ENCODE peak calls at places on chromosomes 11 and 22, in four cellular contexts. R is body of pancreas, L is HCT116, A is HepG2. B is an unnamed sample.

GRCh38 chr11:21771097-21771496 is 421.8 kb upstream of the ANO5 start:
- ATAC-seq in A (no peak), R (no peak), L (no peak), B (no peak)

GRCh38 chr11:3994030-3994640 is 100.5 kb upstream of the RRM1 start:
- ATAC-seq in A (no peak), L (no peak), R (no peak), B (no peak)

GRCh38 chr11:103007521-103007920 is 52.0 kb upstream of the MMP13 start:
- ATAC-seq in A (no peak), R (no peak), L (no peak), B (no peak)

GRCh38 chr11:102767800-102768199 is 12.6 kb downstream of the MMP10 start:
- ATAC-seq in A (no peak), R (no peak), L (no peak), B (no peak)

GRCh38 chr11:61480936-61481335 is 27.6 kb upstream of the LRRC10B start:
- ATAC-seq in L (no peak), R (no peak), A (peak), B (no peak)

GRCh38 chr11:45025716-45026492 is 75.2 kb upstream of the TP53I11 start:
- ATAC-seq in L (no peak), R (peak), A (peak), B (peak)

GRCh38 chr11:412641-413119 is 2.1 kb downstream of the SIGIRR start:
- ATAC-seq in R (no peak), A (no peak), L (no peak), B (no peak)

GRCh38 chr22:46147471-46148267 is 2.7 kb upstream of the PPARA start:
- ATAC-seq in A (peak), L (no peak), R (no peak), B (no peak)

GRCh38 chr22:29275819-29276565 is 7.9 kb downstream of the EWSR1 start:
- ATAC-seq in A (peak), L (no peak), R (peak), B (no peak)

GRCh38 chr11:17915500-17916143 is 97.2 kb downstream of the SERGEF start:
- ATAC-seq in L (no peak), A (no peak), R (no peak), B (no peak)

GRCh38 chr11:34564807-34565241 is 51.2 kb upstream of the ELF5 start:
- ATAC-seq in A (peak), L (peak), R (no peak), B (no peak)

GRCh38 chr11:27699242-27699925 is 871 bp downstream of the BDNF start:
- ATAC-seq in R (peak), A (peak), L (peak), B (peak)

GRCh38 chr22:23583836-23584235 is 3.7 kb upstream of the IGLL1 start:
- ATAC-seq in A (no peak), R (no peak), L (no peak), B (no peak)

GRCh38 chr11:74696488-74696887 is 34.7 kb downstream of the CHRDL2 start:
- ATAC-seq in L (no peak), R (peak), A (no peak), B (peak)

GRCh38 chr11:119706887-119707286 is 22.1 kb downstream of the NECTIN1 start:
- ATAC-seq in R (no peak), A (peak), L (peak), B (no peak)

GRCh38 chr22:42561856-42562255 is 8.1 kb downstream of the SERHL2 start:
- ATAC-seq in A (peak), L (no peak), R (no peak), B (no peak)

GRCh38 chr11:64754124-64754918 is 5.5 kb downstream of the PYGM start:
- ATAC-seq in R (no peak), A (no peak), L (no peak), B (no peak)
- TF ChIP-seq POLR2A in R (no peak), A (no peak), L (no peak), B (no peak)

DNA sequence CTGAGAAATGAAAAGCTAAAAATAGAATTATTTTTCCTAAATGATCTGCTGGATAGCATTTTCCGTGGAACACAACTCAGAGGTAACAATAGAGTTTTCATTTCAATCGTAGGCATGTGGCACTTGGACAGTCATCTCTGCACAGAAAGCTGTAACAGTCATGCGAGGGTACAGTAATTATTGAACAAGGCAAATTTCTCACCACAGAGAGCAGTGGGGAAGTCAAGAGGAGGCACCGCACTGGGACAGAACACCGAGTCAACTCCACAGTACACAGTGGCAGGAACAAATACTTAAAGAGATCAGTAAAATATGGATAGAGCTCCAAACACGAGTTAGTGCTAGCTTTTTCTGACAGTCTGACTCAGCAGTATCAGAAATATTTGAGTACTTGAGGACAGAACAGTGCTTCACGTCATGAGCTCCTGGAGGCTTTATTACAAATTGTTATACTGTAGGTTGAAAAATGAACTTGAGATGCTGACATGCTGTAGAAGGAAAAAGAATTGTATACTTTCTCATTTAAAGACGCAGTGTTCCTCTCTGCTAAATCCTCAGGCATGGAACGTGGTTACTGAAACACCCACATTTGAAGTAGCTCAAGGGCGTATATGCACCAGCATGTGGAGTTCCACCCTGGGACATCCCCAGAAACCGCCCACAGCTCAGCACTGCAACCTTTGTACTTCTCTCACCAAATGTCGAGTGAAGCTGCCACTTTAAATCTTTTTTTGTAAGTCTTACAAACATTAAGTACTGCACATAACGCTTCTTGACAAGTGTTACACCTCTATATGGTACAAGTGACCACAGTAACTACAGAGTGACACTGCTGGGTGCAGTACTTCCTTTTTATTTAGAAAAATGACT is 27.4 kb upstream of the YPEL1 start:
- ATAC-seq in R (no peak), A (no peak), L (no peak), B (no peak)
- TF ChIP-seq POLR2A in R (no peak), A (no peak), L (no peak), B (no peak)

DNA sequence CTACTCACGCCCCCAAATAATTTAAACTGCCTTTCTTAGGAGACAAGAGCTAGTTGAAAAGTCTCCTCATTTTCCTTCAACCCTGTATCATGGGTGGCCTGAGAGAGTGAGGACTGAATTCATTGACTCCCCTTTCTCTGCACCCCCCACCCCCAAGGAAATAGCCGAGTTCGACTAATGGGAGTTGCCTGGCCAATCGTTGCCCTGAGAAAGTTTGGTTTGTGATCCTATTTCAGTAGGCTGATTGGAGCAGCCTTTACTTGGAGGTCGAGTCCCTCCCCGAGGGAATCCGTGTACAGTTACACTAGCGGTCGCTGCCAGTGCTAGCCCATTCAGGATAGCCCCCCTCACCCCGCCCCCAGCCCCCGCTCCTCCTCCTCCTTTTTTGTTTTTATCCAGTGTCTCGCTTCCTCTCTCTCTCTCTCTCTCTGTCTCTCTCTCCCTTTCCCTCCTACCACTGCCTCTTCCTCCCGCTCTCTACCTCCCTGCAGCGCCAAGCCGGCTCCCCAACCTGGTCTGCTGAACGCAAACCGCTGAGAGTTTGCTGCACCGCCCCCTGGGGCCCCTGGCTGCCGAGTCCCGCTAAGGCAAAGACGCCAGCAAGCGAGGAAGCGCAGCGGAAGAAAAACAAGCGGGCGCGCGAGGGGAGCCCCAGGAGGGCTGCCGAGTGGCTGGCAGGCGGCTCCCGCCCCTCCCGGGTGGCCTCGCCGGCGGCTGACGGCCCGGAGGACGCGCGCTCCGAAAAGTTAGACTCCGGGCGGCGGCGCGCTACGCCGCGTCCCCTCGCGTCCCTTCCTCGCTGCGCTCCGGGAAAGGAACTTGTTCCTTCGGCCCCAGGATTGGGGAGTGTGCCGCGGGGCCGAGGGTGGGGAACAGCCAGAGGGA is at the start of gene GRAMD1B:
- ATAC-seq in R (no peak), L (no peak), A (peak), B (peak)
- TF ChIP-seq POLR2A in R (peak), L (no peak), A (no peak), B (no peak)

DNA sequence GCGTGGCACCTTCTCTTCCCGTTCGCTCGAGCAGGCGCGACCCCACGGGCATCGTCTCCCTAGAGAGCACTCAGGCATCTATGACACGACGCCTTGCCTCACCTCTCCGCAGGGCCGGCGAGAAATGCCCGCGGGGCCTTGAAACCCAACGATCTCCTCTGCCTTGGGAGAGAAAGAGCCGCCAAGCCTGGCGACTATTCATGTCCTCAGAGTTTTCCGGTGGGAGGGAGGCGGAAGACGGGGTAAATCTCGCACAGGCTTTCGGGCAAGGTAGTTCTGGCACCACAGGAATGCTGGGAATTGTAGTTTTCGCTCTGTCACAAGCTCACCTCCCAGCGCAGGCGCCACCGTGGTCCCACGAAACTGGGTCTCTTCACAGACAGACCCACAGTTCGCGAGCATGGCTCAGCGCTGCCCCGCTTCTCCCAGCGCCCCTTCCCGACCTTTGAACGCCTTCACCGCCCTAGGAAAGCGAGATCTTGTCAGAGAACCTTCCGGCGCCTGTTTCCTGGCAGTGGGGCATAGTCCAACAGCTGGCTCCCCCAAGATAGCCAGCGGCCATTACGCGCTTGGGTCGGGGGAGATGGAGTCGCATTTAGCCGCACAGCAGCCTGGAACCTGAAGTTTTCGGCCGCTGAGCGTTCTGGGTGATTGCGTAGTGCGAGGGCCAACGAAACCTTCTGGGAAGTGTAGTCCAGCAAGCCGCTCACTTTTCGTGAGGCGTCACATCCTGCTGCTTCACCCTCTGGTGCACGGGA is at the start of gene CCDC90B:
- ATAC-seq in L (peak), R (peak), A (peak), B (peak)
- TF ChIP-seq POLR2A in L (peak), R (peak), A (peak), B (peak)

B was measured in gastroesophageal sphincter.